ENCODE peak calls at places on chromosomes 12 and 14, in seven cellular contexts. Z is RPMI8226; B is Ammon's horn; N is transverse colon; A is HT1080; Q is PC-9; T is activated T-helper 9 cell treated with anti-CD3 and anti-CD28 coated beads, Interleukin-2, amount 50 U/mL, for 16 hours. D is an unnamed sample.

GRCh38 chr12:48883305-48884171 is 17.9 kb upstream of the RND1 start:
- DNase-seq in Z (no peak), B (no peak), N (no peak), A (no peak), Q (peak; percentile 39), T (no peak), D (no peak)

GRCh38 chr12:94173660-94174265 is 25.4 kb downstream of the PLXNC1 start:
- DNase-seq in Z (peak; percentile 56), B (no peak), N (peak; percentile 31), A (no peak), Q (no peak), T (no peak), D (peak; percentile 78)

GRCh38 chr12:51855586-51856428 is 7.3 kb upstream of the FIGNL2 start:
- DNase-seq in Z (no peak), B (no peak), N (no peak), A (peak; percentile 29), Q (no peak), T (no peak), D (no peak)

GRCh38 chr14:95072310-95072709 is 85.0 kb downstream of the DICER1 start:
- DNase-seq in Z (no peak), B (no peak), N (no peak), A (no peak), Q (no peak), T (no peak), D (no peak)

GRCh38 chr14:34912182-34912581 is 37.0 kb upstream of the BAZ1A start:
- DNase-seq in Z (no peak), B (no peak), N (no peak), A (peak; percentile 34), Q (no peak), T (no peak), D (no peak)

GRCh38 chr12:54018608-54018984 is 9.6 kb upstream of the HOXC6 start:
- DNase-seq in Z (no peak), B (no peak), N (no peak), A (peak; percentile 58), Q (no peak), T (no peak), D (no peak)

GRCh38 chr12:104809251-104809650 is 148.8 kb downstream of the SLC41A2 start:
- DNase-seq in Z (no peak), B (no peak), N (no peak), A (no peak), Q (no peak), T (no peak), D (no peak)

GRCh38 chr14:91281346-91281745 is 36.8 kb upstream of the GPR68 start:
- DNase-seq in Z (no peak), B (no peak), N (no peak), A (peak; percentile 55), Q (no peak), T (no peak), D (no peak)

GRCh38 chr12:12182926-12183325 is 83.9 kb downstream of the LRP6 start:
- DNase-seq in Z (no peak), B (peak; percentile 24), N (no peak), A (peak; percentile 15), Q (no peak), T (no peak), D (no peak)

GRCh38 chr12:117857632-117858274 is 111.0 kb downstream of the KSR2 start:
- DNase-seq in Z (peak; percentile 53), B (peak; percentile 32), N (peak; percentile 45), A (peak; percentile 36), Q (peak; percentile 34), T (peak; percentile 23), D (peak; percentile 28)

GRCh38 chr14:54610051-54610977 is 43.4 kb downstream of the SAMD4A start:
- DNase-seq in Z (no peak), B (peak; percentile 38), N (no peak), A (no peak), Q (no peak), T (no peak), D (no peak)

GRCh38 chr12:52517888-52518287 is 2.3 kb downstream of the KRT5 start:
- DNase-seq in Z (no peak), B (no peak), N (no peak), A (no peak), Q (no peak), T (no peak), D (no peak)

GRCh38 chr12:22626429-22626828 is 1.5 kb downstream of the ETNK1 start:
- DNase-seq in Z (peak; percentile 41), B (peak; percentile 47), N (no peak), A (no peak), Q (no peak), T (no peak), D (peak; percentile 58)

GRCh38 chr12:80607361-80608135 is 99.9 kb upstream of the MYF6 start:
- DNase-seq in Z (no peak), B (no peak), N (no peak), A (no peak), Q (no peak), T (no peak), D (no peak)

GRCh38 chr14:81551471-81551870 is 17.8 kb upstream of the SEL1L start:
- DNase-seq in Z (no peak), B (no peak), N (no peak), A (no peak), Q (no peak), T (no peak), D (no peak)

GRCh38 chr12:34291426-34291901 is 269.2 kb downstream of the ALG10 start:
- DNase-seq in Z (no peak), B (no peak), N (peak; percentile 4), A (no peak), Q (no peak), T (no peak), D (no peak)

GRCh38 chr12:113214938-113215400 is 6.3 kb upstream of the TPCN1 start:
- DNase-seq in Z (peak; percentile 59), B (no peak), N (peak; percentile 53), A (peak; percentile 99), Q (peak; percentile 81), T (no peak), D (no peak)

GRCh38 chr14:75303415-75303814 is 24.8 kb downstream of the FOS start:
- DNase-seq in Z (peak; percentile 66), B (peak; percentile 89), N (peak; percentile 76), A (peak; percentile 64), Q (peak; percentile 77), T (no peak), D (peak; percentile 48)

GRCh38 chr12:98352218-98352811 is 163.1 kb upstream of the TMPO start:
- DNase-seq in Z (no peak), B (no peak), N (no peak), A (peak; percentile 96), Q (no peak), T (no peak), D (no peak)

GRCh38 chr12:108477055-108477880 is 37.8 kb upstream of the FICD start:
- DNase-seq in Z (peak; percentile 65), B (no peak), N (no peak), A (peak; percentile 37), Q (no peak), T (no peak), D (peak; percentile 25)

GRCh38 chr12:53867216-53868012 is 71.2 kb upstream of the HOXC13 start:
- DNase-seq in Z (no peak), B (no peak), N (no peak), A (peak; percentile 59), Q (peak; percentile 93), T (no peak), D (no peak)

GRCh38 chr12:115320451-115320850 is 636.5 kb upstream of the TBX3 start:
- DNase-seq in Z (no peak), B (no peak), N (no peak), A (no peak), Q (no peak), T (no peak), D (no peak)

GRCh38 chr14:103296007-103296406 is 38.0 kb upstream of the EIF5 start:
- DNase-seq in Z (no peak), B (no peak), N (no peak), A (peak; percentile 72), Q (peak; percentile 78), T (no peak), D (no peak)

GRCh38 chr12:52395761-52396434 is 10.2 kb downstream of the KRT82 start:
- DNase-seq in Z (peak; percentile 80), B (no peak), N (peak; percentile 28), A (no peak), Q (peak; percentile 76), T (no peak), D (peak; percentile 19)